ENCODE peak calls at places on chromosome 18, in nine cellular contexts. One of them, this sample, is unnamed.

GRCh38 chr18:65018184-65018583 is 732.6 kb upstream of the CDH7 start:
- DNase-seq in renal cortical epithelial cell: no peak
- DNase-seq in PC-9: no peak
- DNase-seq in DND-41: no peak
- DNase-seq in amniotic epithelial cell: no peak
- DNase-seq in stimulated activated CD4-positive, alpha-beta T cell treated with anti-CD3 and anti-CD28 coated beads, Interleukin-12 subunit alpha, Interleukin-12 subunit beta, amount 100 ng/mL, for 4 hours: no peak
- DNase-seq in HuH-7: no peak
- DNase-seq in tibial nerve: no peak
- DNase-seq in GM06990: no peak
- DNase-seq in this sample: no peak

GRCh38 chr18:40124107-40124506 is 1830.9 kb upstream of the PIK3C3 start:
- DNase-seq in renal cortical epithelial cell: peak; percentile 36
- DNase-seq in PC-9: no peak
- DNase-seq in DND-41: no peak
- DNase-seq in amniotic epithelial cell: peak; percentile 91
- DNase-seq in stimulated activated CD4-positive, alpha-beta T cell treated with anti-CD3 and anti-CD28 coated beads, Interleukin-12 subunit alpha, Interleukin-12 subunit beta, amount 100 ng/mL, for 4 hours: no peak
- DNase-seq in HuH-7: no peak
- DNase-seq in tibial nerve: no peak
- DNase-seq in GM06990: no peak
- DNase-seq in this sample: no peak

GRCh38 chr18:27585602-27586173 is 400.6 kb upstream of the CHST9 start:
- DNase-seq in renal cortical epithelial cell: peak; percentile 65
- DNase-seq in PC-9: no peak
- DNase-seq in DND-41: no peak
- DNase-seq in amniotic epithelial cell: no peak
- DNase-seq in stimulated activated CD4-positive, alpha-beta T cell treated with anti-CD3 and anti-CD28 coated beads, Interleukin-12 subunit alpha, Interleukin-12 subunit beta, amount 100 ng/mL, for 4 hours: no peak
- DNase-seq in HuH-7: peak; percentile 13
- DNase-seq in tibial nerve: no peak
- DNase-seq in GM06990: no peak
- DNase-seq in this sample: no peak

GRCh38 chr18:76491801-76492668 is 3.0 kb downstream of the ZNF516 start:
- DNase-seq in renal cortical epithelial cell: no peak
- DNase-seq in PC-9: peak; percentile 48
- DNase-seq in DND-41: no peak
- DNase-seq in amniotic epithelial cell: no peak
- DNase-seq in stimulated activated CD4-positive, alpha-beta T cell treated with anti-CD3 and anti-CD28 coated beads, Interleukin-12 subunit alpha, Interleukin-12 subunit beta, amount 100 ng/mL, for 4 hours: peak; percentile 38
- DNase-seq in HuH-7: peak; percentile 26
- DNase-seq in tibial nerve: peak; percentile 37
- DNase-seq in GM06990: peak; percentile 63
- DNase-seq in this sample: no peak

GRCh38 chr18:59298871-59299270 is 19.6 kb downstream of the CPLX4 start:
- DNase-seq in renal cortical epithelial cell: no peak
- DNase-seq in PC-9: no peak
- DNase-seq in DND-41: no peak
- DNase-seq in amniotic epithelial cell: no peak
- DNase-seq in stimulated activated CD4-positive, alpha-beta T cell treated with anti-CD3 and anti-CD28 coated beads, Interleukin-12 subunit alpha, Interleukin-12 subunit beta, amount 100 ng/mL, for 4 hours: no peak
- DNase-seq in HuH-7: no peak
- DNase-seq in tibial nerve: no peak
- DNase-seq in GM06990: no peak
- DNase-seq in this sample: no peak

GRCh38 chr18:24766376-24766775 is 305.9 kb downstream of the HRH4 start:
- DNase-seq in renal cortical epithelial cell: no peak
- DNase-seq in PC-9: no peak
- DNase-seq in DND-41: no peak
- DNase-seq in amniotic epithelial cell: no peak
- DNase-seq in stimulated activated CD4-positive, alpha-beta T cell treated with anti-CD3 and anti-CD28 coated beads, Interleukin-12 subunit alpha, Interleukin-12 subunit beta, amount 100 ng/mL, for 4 hours: no peak
- DNase-seq in HuH-7: no peak
- DNase-seq in tibial nerve: no peak
- DNase-seq in GM06990: no peak
- DNase-seq in this sample: no peak

GRCh38 chr18:57426187-57426586 is 9.0 kb upstream of the ONECUT2 start:
- DNase-seq in renal cortical epithelial cell: no peak
- DNase-seq in PC-9: no peak
- DNase-seq in DND-41: no peak
- DNase-seq in amniotic epithelial cell: no peak
- DNase-seq in stimulated activated CD4-positive, alpha-beta T cell treated with anti-CD3 and anti-CD28 coated beads, Interleukin-12 subunit alpha, Interleukin-12 subunit beta, amount 100 ng/mL, for 4 hours: no peak
- DNase-seq in HuH-7: no peak
- DNase-seq in tibial nerve: no peak
- DNase-seq in GM06990: no peak
- DNase-seq in this sample: no peak

GRCh38 chr18:68431111-68431921 is 283.6 kb downstream of the TMX3 start:
- DNase-seq in renal cortical epithelial cell: peak; percentile 85
- DNase-seq in PC-9: no peak
- DNase-seq in DND-41: no peak
- DNase-seq in amniotic epithelial cell: peak; percentile 53
- DNase-seq in stimulated activated CD4-positive, alpha-beta T cell treated with anti-CD3 and anti-CD28 coated beads, Interleukin-12 subunit alpha, Interleukin-12 subunit beta, amount 100 ng/mL, for 4 hours: no peak
- DNase-seq in HuH-7: no peak
- DNase-seq in tibial nerve: no peak
- DNase-seq in GM06990: no peak
- DNase-seq in this sample: no peak

GRCh38 chr18:48851563-48851962 is 99.2 kb downstream of the SMAD7 start:
- DNase-seq in renal cortical epithelial cell: no peak
- DNase-seq in PC-9: no peak
- DNase-seq in DND-41: no peak
- DNase-seq in amniotic epithelial cell: peak; percentile 59
- DNase-seq in stimulated activated CD4-positive, alpha-beta T cell treated with anti-CD3 and anti-CD28 coated beads, Interleukin-12 subunit alpha, Interleukin-12 subunit beta, amount 100 ng/mL, for 4 hours: no peak
- DNase-seq in HuH-7: no peak
- DNase-seq in tibial nerve: no peak
- DNase-seq in GM06990: no peak
- DNase-seq in this sample: no peak

This sample was measured in SJSA1.